ENCODE peak calls at places on chromosomes 2 and 18, in five cellular contexts. K is lower leg skin, W is Caco-2, S is tibial artery, G is psoas muscle. O is an unnamed sample.

GRCh38 chr2:123826729-123827271 is 198.3 kb upstream of the CNTNAP5 start:
- DNase-seq in S (no peak), W (no peak), G (no peak), K (no peak), O (no peak)

GRCh38 chr18:48834421-48835011 is 116.2 kb downstream of the SMAD7 start:
- DNase-seq in G (peak), S (peak), W (no peak), K (peak), O (peak)

GRCh38 chr2:151728736-151729415 is 5.4 kb downstream of the NEB start:
- DNase-seq in G (no peak), W (no peak), K (no peak), S (no peak), O (no peak)

GRCh38 chr18:62437520-62438329 is 85.1 kb upstream of the ZCCHC2 start:
- DNase-seq in K (peak), W (no peak), G (peak), S (peak), O (peak)

GRCh38 chr2:232983669-232983991 is 29.4 kb downstream of the NGEF start:
- DNase-seq in G (no peak), S (no peak), K (no peak), W (no peak), O (no peak)

GRCh38 chr18:25244170-25244569 is 107.8 kb downstream of the ZNF521 start:
- DNase-seq in G (no peak), K (no peak), W (no peak), S (no peak), O (no peak)

GRCh38 chr2:151030663-151031230 is 230.9 kb downstream of the RBM43 start:
- DNase-seq in S (no peak), K (no peak), G (no peak), W (no peak), O (no peak)

GRCh38 chr2:230054079-230054478 is 14.6 kb downstream of the SLC16A14 start:
- DNase-seq in W (no peak), G (no peak), S (no peak), K (no peak), O (peak)

GRCh38 chr2:8016688-8017087 is 665.2 kb upstream of the ID2 start:
- DNase-seq in W (no peak), S (no peak), K (no peak), G (no peak), O (no peak)

GRCh38 chr2:10890706-10891270 is 20.9 kb upstream of the KCNF1 start:
- DNase-seq in S (no peak), W (no peak), G (no peak), K (no peak), O (no peak)

GRCh38 chr2:10341193-10341592 is 38.5 kb downstream of the HPCAL1 start:
- DNase-seq in W (no peak), G (no peak), S (no peak), K (no peak), O (no peak)

GRCh38 chr2:95300391-95300938 is 3.3 kb downstream of the KCNIP3 start:
- DNase-seq in K (no peak), S (no peak), G (no peak), W (no peak), O (no peak)

GRCh38 chr18:42559292-42559691 is 556.2 kb downstream of the RIT2 start:
- DNase-seq in G (no peak), W (no peak), S (no peak), K (no peak), O (no peak)

GRCh38 chr2:239201531-239201876 is 199.3 kb downstream of the HDAC4 start:
- DNase-seq in G (peak), S (no peak), K (peak), W (no peak), O (no peak)

GRCh38 chr2:33238111-33238510 is 238.3 kb upstream of the RASGRP3 start:
- DNase-seq in S (no peak), K (no peak), W (no peak), G (no peak), O (peak)

GRCh38 chr18:79944746-79945117 is 6.7 kb downstream of the SLC66A2 start:
- DNase-seq in G (no peak), S (no peak), K (no peak), W (no peak), O (no peak)

GRCh38 chr2:161020437-161020836 is 139.8 kb upstream of the TANK start:
- DNase-seq in S (no peak), K (no peak), G (no peak), W (no peak), O (no peak)

GRCh38 chr18:73520229-73520628 is 627.4 kb downstream of the FBXO15 start:
- DNase-seq in S (no peak), K (no peak), G (no peak), W (no peak), O (no peak)

DNA sequence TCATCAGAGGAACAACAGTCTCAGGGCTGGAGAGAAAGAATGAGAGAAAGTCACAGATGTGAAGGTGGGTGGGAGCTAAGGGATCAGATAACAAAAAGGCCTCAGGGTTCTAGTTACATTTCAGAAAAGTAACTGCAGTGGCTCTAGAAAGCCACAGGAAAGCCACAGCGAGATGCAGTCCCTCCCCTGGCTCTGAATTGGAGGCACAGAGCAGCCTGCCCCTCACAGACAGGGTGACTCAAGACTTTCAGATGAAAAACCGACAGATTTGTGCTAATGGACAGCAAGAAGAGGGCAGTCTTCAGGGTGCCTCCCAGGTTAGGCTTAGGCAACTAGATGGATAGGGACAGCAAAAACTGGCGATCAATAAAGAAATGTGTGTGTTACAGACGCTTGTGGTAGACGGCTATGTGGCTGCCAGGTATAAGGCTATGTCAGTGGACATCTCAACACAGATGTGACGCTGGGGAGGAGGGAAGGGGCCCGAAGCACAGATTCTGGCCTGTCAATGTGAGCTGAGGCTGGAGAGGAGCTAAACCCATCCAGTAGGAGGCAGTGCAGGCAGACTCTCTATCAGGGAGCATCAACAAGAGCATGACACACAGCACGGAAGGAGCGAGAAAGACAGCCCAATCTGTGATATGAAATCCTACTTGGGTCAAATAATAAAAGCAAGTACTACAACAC is 26.2 kb downstream of the UNC50 start:
- DNase-seq in G (no peak), S (no peak), K (no peak), W (no peak), O (no peak)
- H3K4me3 ChIP-seq in G (no peak), S (no peak), K (no peak), W (no peak), O (no peak)

GRCh38 chr2:42906115-42906556 is 113.8 kb upstream of the HAAO start:
- DNase-seq in K (no peak), S (no peak), G (no peak), W (no peak), O (no peak)

GRCh38 chr2:42906557-42907380 is 114.4 kb upstream of the HAAO start:
- DNase-seq in S (peak), K (no peak), W (no peak), G (peak), O (peak)

GRCh38 chr2:42903821-42904575 is 111.6 kb upstream of the HAAO start:
- DNase-seq in G (no peak), K (no peak), W (no peak), S (no peak), O (no peak)

GRCh38 chr2:42904576-42904876 is 112.1 kb upstream of the HAAO start:
- DNase-seq in W (no peak), S (no peak), K (no peak), G (no peak), O (no peak)

DNA sequence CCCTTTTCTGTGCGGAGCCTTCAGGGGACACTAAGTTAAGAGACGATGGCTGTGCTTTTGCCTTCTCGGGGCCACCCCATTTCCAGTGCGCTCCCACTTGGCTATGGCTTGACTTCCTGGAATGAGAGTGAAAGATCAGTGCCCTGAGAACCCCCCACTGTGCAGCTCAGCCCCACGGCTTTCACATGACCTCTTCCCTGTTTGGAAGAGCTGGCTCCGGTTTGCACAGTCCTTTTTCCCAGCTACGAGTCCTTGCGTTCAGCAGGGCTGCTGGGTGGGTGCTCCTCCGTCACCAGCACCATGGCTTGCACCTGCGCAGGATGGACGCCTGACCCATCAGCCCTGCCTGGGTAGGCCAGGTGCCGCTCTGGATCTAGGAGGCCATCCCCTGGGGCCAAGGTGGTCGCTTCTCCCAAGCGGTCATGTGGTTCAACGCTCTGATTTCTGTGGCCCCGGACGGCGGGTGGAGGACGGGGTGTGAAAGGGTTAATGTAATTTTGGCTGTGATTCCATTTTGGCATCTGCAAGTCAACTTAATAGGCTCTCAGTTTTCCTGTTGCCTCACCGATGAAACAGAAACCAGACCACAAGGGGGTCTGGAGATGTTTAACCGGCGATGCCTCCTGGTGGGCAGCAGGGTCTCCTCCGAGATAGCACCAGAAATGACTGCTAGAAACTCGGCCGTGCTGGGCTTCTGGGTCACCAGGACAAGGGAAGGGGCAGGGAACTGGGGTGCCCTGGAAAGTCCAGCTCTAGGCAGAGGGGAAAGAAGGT is 113.1 kb upstream of the HAAO start:
- DNase-seq in W (no peak), G (peak), S (no peak), K (no peak), O (peak)
- H3K4me3 ChIP-seq in W (no peak), G (peak), S (no peak), K (no peak), O (no peak)

GRCh38 chr18:2147424-2147823 is 423.9 kb downstream of the METTL4 start:
- DNase-seq in K (no peak), G (no peak), W (no peak), S (no peak), O (peak)
- H3K4me3 ChIP-seq in K (no peak), G (no peak), W (no peak), S (no peak), O (no peak)

GRCh38 chr2:138503652-138504051 is 2.1 kb downstream of the SPOPL start:
- DNase-seq in K (no peak), S (no peak), W (no peak), G (no peak), O (no peak)

GRCh38 chr2:138502253-138503086 is 900 bp downstream of the SPOPL start:
- DNase-seq in S (no peak), W (peak), K (no peak), G (no peak), O (no peak)

GRCh38 chr2:138504092-138504491 is 2.5 kb downstream of the SPOPL start:
- DNase-seq in K (no peak), G (no peak), W (no peak), S (no peak), O (no peak)

GRCh38 chr2:138501427-138502252 is at the start of gene SPOPL:
- DNase-seq in W (peak), S (peak), K (peak), G (peak), O (peak)

DNA sequence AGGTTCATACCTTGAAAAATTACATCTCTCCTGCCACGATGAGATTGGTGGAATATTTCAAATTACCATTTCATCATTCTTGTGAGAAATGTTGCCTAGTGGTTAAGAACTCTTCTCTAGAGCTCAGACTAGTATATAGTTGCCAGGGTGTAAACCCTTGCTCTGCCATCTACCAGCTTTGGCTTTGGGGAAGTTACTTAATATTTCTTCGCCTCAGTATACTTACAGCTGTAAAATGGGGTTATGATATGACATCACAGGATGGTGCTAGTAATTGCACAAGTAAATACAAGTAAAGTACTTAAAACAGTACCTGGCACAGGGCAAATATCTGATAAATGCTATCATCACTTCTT is 1.5 kb downstream of the SPOPL start:
- DNase-seq in G (no peak), K (no peak), S (no peak), W (no peak), O (no peak)
- H3K4me3 ChIP-seq in G (peak), K (no peak), S (peak), W (peak), O (peak)

DNA sequence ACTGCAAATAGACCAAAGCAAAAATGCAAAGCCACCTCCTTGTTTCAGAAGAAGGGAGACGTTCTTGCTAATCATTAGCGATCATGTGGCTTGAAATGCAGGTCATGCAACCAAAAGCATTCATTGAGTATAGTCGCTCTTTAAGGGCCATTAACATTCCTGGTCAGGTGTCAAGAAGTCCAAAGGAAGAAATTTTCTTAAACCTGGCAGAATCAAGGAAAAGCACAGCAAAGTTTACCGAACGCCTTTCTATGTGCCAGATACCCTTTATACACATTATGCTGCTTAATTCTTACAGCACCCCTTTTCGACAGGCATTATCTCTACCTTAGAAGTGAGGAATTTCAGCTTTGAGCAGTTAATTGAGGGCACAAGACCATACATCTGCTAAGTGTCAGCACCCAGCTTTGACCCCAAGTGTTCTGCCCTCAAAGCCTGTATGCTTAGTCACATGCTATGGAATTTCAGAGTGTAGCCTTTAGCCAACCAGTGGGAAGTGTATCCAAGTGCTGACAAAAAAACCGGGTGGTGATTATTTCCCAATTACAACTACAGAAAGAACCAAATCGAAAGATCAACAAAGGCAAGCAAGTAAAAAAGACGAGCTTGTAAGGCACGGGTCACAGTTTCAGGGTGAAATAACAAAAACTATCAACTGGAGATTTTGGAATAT is 70.8 kb downstream of the EPHA4 start:
- DNase-seq in S (no peak), K (no peak), W (no peak), G (no peak), O (peak)
- H3K4me3 ChIP-seq in S (no peak), K (no peak), W (no peak), G (peak), O (no peak)

GRCh38 chr18:64991102-64991501 is 759.7 kb upstream of the CDH7 start:
- DNase-seq in W (no peak), G (no peak), S (no peak), K (no peak), O (no peak)
- H3K4me3 ChIP-seq in W (no peak), G (no peak), S (no peak), K (no peak), O (no peak)

GRCh38 chr2:127175406-127175805 is 44.7 kb downstream of the CYP27C1 start:
- DNase-seq in K (peak), W (no peak), G (peak), S (peak), O (no peak)

GRCh38 chr2:127174977-127175376 is 45.1 kb downstream of the CYP27C1 start:
- DNase-seq in K (peak), S (peak), G (peak), W (no peak), O (peak)

GRCh38 chr2:127173073-127173472 is 47.0 kb downstream of the CYP27C1 start:
- DNase-seq in S (peak), G (peak), K (no peak), W (no peak), O (peak)

GRCh38 chr2:127175821-127176354 is 44.2 kb downstream of the CYP27C1 start:
- DNase-seq in G (no peak), S (no peak), W (no peak), K (peak), O (peak)

GRCh38 chr2:127174176-127174575 is 45.9 kb downstream of the CYP27C1 start:
- DNase-seq in G (peak), W (peak), S (no peak), K (no peak), O (peak)
- H3K4me3 ChIP-seq in G (no peak), W (no peak), S (no peak), K (no peak), O (no peak)